ENCODE peak calls at places on chromosomes 5 and 9, in six cellular contexts. C is stimulated activated CD8-positive, alpha-beta memory T cell treated with anti-CD3 and anti-CD28 coated beads, Interleukin-4, amount 100 ng/mL, for 24 hours; Z is neural progenitor cell; H is A549; U is AG04450; V is lower leg skin. G is an unnamed sample.

GRCh38 chr9:131010482-131011273 is 1.7 kb downstream of the LAMC3 start:
- DNase-seq in V (no peak), U (no peak), Z (no peak), C (no peak), H (no peak), G (no peak)

GRCh38 chr9:34072868-34073590 is 24.3 kb upstream of the UBAP2 start:
- DNase-seq in H (peak), U (peak), Z (no peak), V (peak), C (no peak), G (no peak)

GRCh38 chr5:139571543-139571942 is 10.4 kb downstream of the UBE2D2 start:
- DNase-seq in Z (no peak), U (no peak), V (no peak), C (no peak), H (no peak), G (no peak)

GRCh38 chr9:134209731-134210311 is 45.5 kb upstream of the RNU6ATAC start:
- DNase-seq in U (no peak), Z (peak), V (no peak), C (no peak), H (no peak), G (no peak)

GRCh38 chr9:4796988-4797956 is 4.5 kb downstream of the RCL1 start:
- DNase-seq in H (peak), Z (peak), C (no peak), U (no peak), V (no peak), G (no peak)

GRCh38 chr5:43046474-43046873 is 6.4 kb upstream of the ANXA2R start:
- DNase-seq in C (no peak), V (no peak), Z (no peak), U (no peak), H (no peak), G (no peak)

GRCh38 chr5:93054424-93055165 is 526.4 kb downstream of the NR2F1-AS1 start:
- DNase-seq in U (no peak), Z (no peak), H (no peak), V (no peak), C (no peak), G (no peak)

GRCh38 chr5:6003040-6003825 is 375.1 kb downstream of the MED10 start:
- DNase-seq in C (no peak), V (no peak), U (no peak), H (no peak), Z (no peak), G (no peak)

GRCh38 chr5:74556631-74557595 is 83.6 kb downstream of the ENC1 start:
- DNase-seq in Z (no peak), C (no peak), U (no peak), H (no peak), V (no peak), G (no peak)

GRCh38 chr9:8268216-8268878 is 468.8 kb upstream of the DMAC1 start:
- DNase-seq in C (no peak), U (no peak), V (no peak), H (no peak), Z (no peak), G (no peak)

GRCh38 chr9:69081261-69081660 is 45.7 kb downstream of the FXN start:
- DNase-seq in H (no peak), C (no peak), V (no peak), Z (no peak), U (no peak), G (no peak)

GRCh38 chr9:110752766-110753165 is 84.2 kb downstream of the MUSK start:
- DNase-seq in H (peak), V (no peak), C (no peak), U (peak), Z (no peak), G (no peak)

GRCh38 chr5:91443028-91443427 is 59.9 kb upstream of the ARRDC3 start:
- DNase-seq in U (no peak), H (no peak), V (no peak), Z (no peak), C (no peak), G (no peak)

GRCh38 chr5:61866930-61867329 is 439.1 kb upstream of the KIF2A start:
- DNase-seq in U (no peak), H (peak), C (no peak), Z (no peak), V (no peak), G (no peak)

GRCh38 chr5:56686337-56687198 is 128.8 kb upstream of the MAP3K1 start:
- DNase-seq in Z (no peak), V (no peak), H (no peak), C (no peak), U (no peak), G (no peak)

G was measured in T-helper 22 cell.